ENCODE peak calls at places on chromosomes 2 and 18, in seven cellular contexts. One of them, this sample, is unnamed.

GRCh38 chr2:134457765-134458202 is 203.9 kb downstream of the MGAT5 start:
- DNase-seq in AG10803: no peak
- DNase-seq in astrocyte of the spinal cord: no peak
- DNase-seq in epithelial cell of esophagus: no peak
- DNase-seq in WTC11: no peak
- DNase-seq in CD4-positive, alpha-beta T cell: no peak
- DNase-seq in fibroblast of lung: no peak
- DNase-seq in this sample: no peak

GRCh38 chr2:112803691-112804521 is 19.6 kb upstream of the IL1A start:
- DNase-seq in AG10803: peak
- DNase-seq in astrocyte of the spinal cord: peak
- DNase-seq in epithelial cell of esophagus: peak
- DNase-seq in WTC11: no peak
- DNase-seq in CD4-positive, alpha-beta T cell: no peak
- DNase-seq in fibroblast of lung: peak
- DNase-seq in this sample: no peak

GRCh38 chr2:47094519-47095155 is 60.5 kb downstream of the STPG4 start:
- DNase-seq in AG10803: peak
- DNase-seq in astrocyte of the spinal cord: no peak
- DNase-seq in epithelial cell of esophagus: no peak
- DNase-seq in WTC11: no peak
- DNase-seq in CD4-positive, alpha-beta T cell: no peak
- DNase-seq in fibroblast of lung: peak
- DNase-seq in this sample: peak

GRCh38 chr2:241039416-241039815 is 41.0 kb downstream of the SNED1 start:
- DNase-seq in AG10803: no peak
- DNase-seq in astrocyte of the spinal cord: no peak
- DNase-seq in epithelial cell of esophagus: no peak
- DNase-seq in WTC11: no peak
- DNase-seq in CD4-positive, alpha-beta T cell: no peak
- DNase-seq in fibroblast of lung: no peak
- DNase-seq in this sample: no peak

GRCh38 chr2:99984781-99985525 is 157.4 kb downstream of the AFF3 start:
- DNase-seq in AG10803: peak
- DNase-seq in astrocyte of the spinal cord: peak
- DNase-seq in epithelial cell of esophagus: no peak
- DNase-seq in WTC11: no peak
- DNase-seq in CD4-positive, alpha-beta T cell: no peak
- DNase-seq in fibroblast of lung: peak
- DNase-seq in this sample: peak

GRCh38 chr2:38155-38554 is 8.2 kb downstream of the FAM110C start:
- DNase-seq in AG10803: no peak
- DNase-seq in astrocyte of the spinal cord: no peak
- DNase-seq in epithelial cell of esophagus: peak
- DNase-seq in WTC11: no peak
- DNase-seq in CD4-positive, alpha-beta T cell: no peak
- DNase-seq in fibroblast of lung: no peak
- DNase-seq in this sample: no peak

GRCh38 chr2:174400853-174401252 is 5.3 kb downstream of the SCRN3 start:
- DNase-seq in AG10803: no peak
- DNase-seq in astrocyte of the spinal cord: no peak
- DNase-seq in epithelial cell of esophagus: no peak
- DNase-seq in WTC11: no peak
- DNase-seq in CD4-positive, alpha-beta T cell: no peak
- DNase-seq in fibroblast of lung: no peak
- DNase-seq in this sample: no peak

GRCh38 chr2:17979707-17980106 is 101.2 kb downstream of the KCNS3 start:
- DNase-seq in AG10803: peak
- DNase-seq in astrocyte of the spinal cord: peak
- DNase-seq in epithelial cell of esophagus: no peak
- DNase-seq in WTC11: no peak
- DNase-seq in CD4-positive, alpha-beta T cell: no peak
- DNase-seq in fibroblast of lung: peak
- DNase-seq in this sample: no peak

GRCh38 chr2:135913726-135914365 is 37.6 kb upstream of the MCM6 start:
- DNase-seq in AG10803: peak
- DNase-seq in astrocyte of the spinal cord: peak
- DNase-seq in epithelial cell of esophagus: peak
- DNase-seq in WTC11: no peak
- DNase-seq in CD4-positive, alpha-beta T cell: peak
- DNase-seq in fibroblast of lung: peak
- DNase-seq in this sample: peak

GRCh38 chr18:48226401-48226800 is 182.8 kb downstream of the ZBTB7C start:
- DNase-seq in AG10803: no peak
- DNase-seq in astrocyte of the spinal cord: no peak
- DNase-seq in epithelial cell of esophagus: no peak
- DNase-seq in WTC11: no peak
- DNase-seq in CD4-positive, alpha-beta T cell: no peak
- DNase-seq in fibroblast of lung: no peak
- DNase-seq in this sample: no peak

GRCh38 chr2:147082850-147083522 is 761.8 kb upstream of the ACVR2A start:
- DNase-seq in AG10803: peak
- DNase-seq in astrocyte of the spinal cord: peak
- DNase-seq in epithelial cell of esophagus: peak
- DNase-seq in WTC11: peak
- DNase-seq in CD4-positive, alpha-beta T cell: peak
- DNase-seq in fibroblast of lung: peak
- DNase-seq in this sample: peak

GRCh38 chr2:240655931-240656886 is 26.5 kb downstream of the AQP12B start:
- DNase-seq in AG10803: peak
- DNase-seq in astrocyte of the spinal cord: peak
- DNase-seq in epithelial cell of esophagus: no peak
- DNase-seq in WTC11: no peak
- DNase-seq in CD4-positive, alpha-beta T cell: no peak
- DNase-seq in fibroblast of lung: peak
- DNase-seq in this sample: no peak

GRCh38 chr2:190519975-190520767 is 14.4 kb downstream of the NEMP2 start:
- DNase-seq in AG10803: no peak
- DNase-seq in astrocyte of the spinal cord: no peak
- DNase-seq in epithelial cell of esophagus: no peak
- DNase-seq in WTC11: no peak
- DNase-seq in CD4-positive, alpha-beta T cell: no peak
- DNase-seq in fibroblast of lung: no peak
- DNase-seq in this sample: no peak

GRCh38 chr2:8392098-8392844 is 289.6 kb upstream of the ID2 start:
- DNase-seq in AG10803: no peak
- DNase-seq in astrocyte of the spinal cord: no peak
- DNase-seq in epithelial cell of esophagus: no peak
- DNase-seq in WTC11: peak
- DNase-seq in CD4-positive, alpha-beta T cell: no peak
- DNase-seq in fibroblast of lung: no peak
- DNase-seq in this sample: no peak

GRCh38 chr2:3130889-3131635 is 246.6 kb downstream of the EIPR1 start:
- DNase-seq in AG10803: no peak
- DNase-seq in astrocyte of the spinal cord: no peak
- DNase-seq in epithelial cell of esophagus: no peak
- DNase-seq in WTC11: no peak
- DNase-seq in CD4-positive, alpha-beta T cell: no peak
- DNase-seq in fibroblast of lung: no peak
- DNase-seq in this sample: no peak

GRCh38 chr2:232611559-232612218 is 21.7 kb upstream of the EFHD1 start:
- DNase-seq in AG10803: peak
- DNase-seq in astrocyte of the spinal cord: peak
- DNase-seq in epithelial cell of esophagus: peak
- DNase-seq in WTC11: peak
- DNase-seq in CD4-positive, alpha-beta T cell: peak
- DNase-seq in fibroblast of lung: peak
- DNase-seq in this sample: peak

GRCh38 chr2:232607011-232607410 is 26.4 kb upstream of the EFHD1 start:
- DNase-seq in AG10803: no peak
- DNase-seq in astrocyte of the spinal cord: no peak
- DNase-seq in epithelial cell of esophagus: no peak
- DNase-seq in WTC11: no peak
- DNase-seq in CD4-positive, alpha-beta T cell: no peak
- DNase-seq in fibroblast of lung: no peak
- DNase-seq in this sample: no peak

GRCh38 chr2:232611061-232611460 is 22.3 kb upstream of the EFHD1 start:
- DNase-seq in AG10803: no peak
- DNase-seq in astrocyte of the spinal cord: no peak
- DNase-seq in epithelial cell of esophagus: no peak
- DNase-seq in WTC11: no peak
- DNase-seq in CD4-positive, alpha-beta T cell: no peak
- DNase-seq in fibroblast of lung: no peak
- DNase-seq in this sample: no peak

GRCh38 chr2:232610081-232610480 is 23.3 kb upstream of the EFHD1 start:
- DNase-seq in AG10803: no peak
- DNase-seq in astrocyte of the spinal cord: no peak
- DNase-seq in epithelial cell of esophagus: no peak
- DNase-seq in WTC11: no peak
- DNase-seq in CD4-positive, alpha-beta T cell: no peak
- DNase-seq in fibroblast of lung: no peak
- DNase-seq in this sample: no peak

GRCh38 chr2:232609607-232610006 is 23.8 kb upstream of the EFHD1 start:
- DNase-seq in AG10803: no peak
- DNase-seq in astrocyte of the spinal cord: no peak
- DNase-seq in epithelial cell of esophagus: no peak
- DNase-seq in WTC11: no peak
- DNase-seq in CD4-positive, alpha-beta T cell: no peak
- DNase-seq in fibroblast of lung: no peak
- DNase-seq in this sample: no peak
- TF ChIP-seq CTCF in AG10803: no peak
- TF ChIP-seq CTCF in astrocyte of the spinal cord: no peak
- TF ChIP-seq CTCF in epithelial cell of esophagus: no peak
- TF ChIP-seq CTCF in WTC11: no peak
- TF ChIP-seq CTCF in CD4-positive, alpha-beta T cell: no peak
- TF ChIP-seq CTCF in fibroblast of lung: no peak
- TF ChIP-seq CTCF in this sample: no peak

DNA sequence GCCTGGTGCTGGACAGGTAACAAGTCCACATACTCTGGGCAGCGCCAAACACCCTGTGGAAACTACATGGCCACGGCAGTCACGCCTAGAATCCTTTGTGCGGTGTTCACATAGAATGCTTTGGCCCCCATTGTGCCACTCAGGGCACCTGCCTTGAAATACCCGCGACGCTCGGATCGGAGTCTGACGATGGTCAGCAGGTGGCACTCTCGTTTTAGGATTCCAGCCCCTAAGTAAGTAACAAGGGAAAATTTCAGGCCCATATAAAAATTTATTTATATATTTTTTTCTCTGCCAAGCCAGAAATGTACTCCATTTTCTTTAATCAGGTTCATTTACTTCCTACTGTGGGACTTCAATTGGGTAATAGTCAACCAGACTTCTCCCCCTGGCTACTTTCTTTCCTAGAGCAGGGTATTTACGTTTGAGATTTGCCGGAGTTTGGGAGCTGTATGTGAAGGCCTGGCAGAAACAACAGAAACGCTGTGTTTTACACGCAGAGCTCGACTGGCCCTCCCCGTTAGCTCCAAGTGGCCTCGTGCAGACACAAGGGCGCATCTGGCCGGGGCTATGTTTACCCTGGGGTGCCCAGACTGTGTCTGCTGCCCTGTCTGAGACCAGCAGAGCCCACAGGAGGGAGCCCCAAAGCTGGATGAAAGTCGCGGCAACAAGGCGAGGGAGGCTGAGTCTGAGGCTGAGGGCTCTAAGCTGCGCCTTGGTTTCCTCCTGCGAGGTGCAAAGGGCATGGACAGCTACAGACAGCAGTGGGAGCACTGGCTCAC is 41.6 kb downstream of the LRRC30 start:
- DNase-seq in AG10803: peak
- DNase-seq in astrocyte of the spinal cord: peak
- DNase-seq in epithelial cell of esophagus: peak
- DNase-seq in WTC11: peak
- DNase-seq in CD4-positive, alpha-beta T cell: no peak
- DNase-seq in fibroblast of lung: peak
- DNase-seq in this sample: peak
- TF ChIP-seq CTCF in AG10803: peak
- TF ChIP-seq CTCF in astrocyte of the spinal cord: peak
- TF ChIP-seq CTCF in epithelial cell of esophagus: peak
- TF ChIP-seq CTCF in WTC11: no peak
- TF ChIP-seq CTCF in CD4-positive, alpha-beta T cell: no peak
- TF ChIP-seq CTCF in fibroblast of lung: peak
- TF ChIP-seq CTCF in this sample: peak

DNA sequence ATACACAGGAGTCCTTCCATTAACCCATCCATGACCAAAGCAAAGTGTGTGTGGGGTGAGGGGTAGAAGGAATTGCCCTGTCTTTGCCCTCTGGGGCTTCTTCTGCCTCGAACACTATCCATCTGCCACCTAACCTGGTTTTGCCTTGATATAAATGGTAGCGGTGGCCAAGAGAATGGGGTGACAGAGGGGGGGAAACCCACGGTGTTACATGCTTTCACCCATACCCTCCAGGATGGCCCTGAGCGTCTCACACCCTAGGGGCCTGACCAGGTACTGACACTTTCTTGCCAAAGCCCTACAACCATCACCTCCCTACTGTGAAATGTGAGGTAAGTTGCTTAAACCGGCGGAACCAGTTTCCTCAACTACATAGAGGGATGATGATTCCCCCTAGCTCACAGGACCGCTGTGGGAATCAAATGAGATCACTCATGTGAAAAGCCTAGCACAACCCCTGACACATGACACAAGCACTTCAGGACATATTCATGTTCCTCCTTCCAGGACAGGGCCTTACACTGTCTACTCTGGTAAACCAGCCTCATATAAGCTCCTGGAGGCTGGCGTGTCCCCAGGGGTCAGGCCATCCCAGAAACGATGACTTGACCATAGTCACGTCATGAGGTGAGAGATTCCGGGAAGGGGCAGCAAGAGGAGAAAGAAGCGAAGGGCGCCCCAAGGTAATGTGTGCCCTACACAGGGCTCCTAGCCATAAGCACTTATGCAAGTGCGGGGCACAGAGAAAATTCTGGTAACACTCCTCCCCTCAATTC is 49.7 kb downstream of the C2orf42 start:
- DNase-seq in AG10803: peak
- DNase-seq in astrocyte of the spinal cord: peak
- DNase-seq in epithelial cell of esophagus: peak
- DNase-seq in WTC11: peak
- DNase-seq in CD4-positive, alpha-beta T cell: peak
- DNase-seq in fibroblast of lung: peak
- DNase-seq in this sample: no peak
- TF ChIP-seq CTCF in AG10803: peak
- TF ChIP-seq CTCF in astrocyte of the spinal cord: peak
- TF ChIP-seq CTCF in epithelial cell of esophagus: peak
- TF ChIP-seq CTCF in WTC11: peak
- TF ChIP-seq CTCF in CD4-positive, alpha-beta T cell: peak
- TF ChIP-seq CTCF in fibroblast of lung: peak
- TF ChIP-seq CTCF in this sample: no peak

GRCh38 chr2:222677981-222678380 is 6.5 kb downstream of the MOGAT1 start:
- DNase-seq in AG10803: no peak
- DNase-seq in astrocyte of the spinal cord: no peak
- DNase-seq in epithelial cell of esophagus: peak
- DNase-seq in WTC11: no peak
- DNase-seq in CD4-positive, alpha-beta T cell: no peak
- DNase-seq in fibroblast of lung: no peak
- DNase-seq in this sample: no peak
- TF ChIP-seq CTCF in AG10803: no peak
- TF ChIP-seq CTCF in astrocyte of the spinal cord: peak
- TF ChIP-seq CTCF in epithelial cell of esophagus: no peak
- TF ChIP-seq CTCF in WTC11: no peak
- TF ChIP-seq CTCF in CD4-positive, alpha-beta T cell: no peak
- TF ChIP-seq CTCF in fibroblast of lung: no peak
- TF ChIP-seq CTCF in this sample: no peak

GRCh38 chr2:235546436-235546835 is 52.6 kb downstream of the AGAP1 start:
- DNase-seq in AG10803: no peak
- DNase-seq in astrocyte of the spinal cord: no peak
- DNase-seq in epithelial cell of esophagus: no peak
- DNase-seq in WTC11: no peak
- DNase-seq in CD4-positive, alpha-beta T cell: no peak
- DNase-seq in fibroblast of lung: no peak
- DNase-seq in this sample: no peak
- TF ChIP-seq CTCF in AG10803: no peak
- TF ChIP-seq CTCF in astrocyte of the spinal cord: no peak
- TF ChIP-seq CTCF in epithelial cell of esophagus: no peak
- TF ChIP-seq CTCF in WTC11: no peak
- TF ChIP-seq CTCF in CD4-positive, alpha-beta T cell: no peak
- TF ChIP-seq CTCF in fibroblast of lung: no peak
- TF ChIP-seq CTCF in this sample: no peak

GRCh38 chr18:45156941-45157340 is 458.3 kb upstream of the SLC14A2 start:
- DNase-seq in AG10803: peak
- DNase-seq in astrocyte of the spinal cord: no peak
- DNase-seq in epithelial cell of esophagus: peak
- DNase-seq in WTC11: no peak
- DNase-seq in CD4-positive, alpha-beta T cell: no peak
- DNase-seq in fibroblast of lung: peak
- DNase-seq in this sample: no peak
- TF ChIP-seq CTCF in AG10803: no peak
- TF ChIP-seq CTCF in astrocyte of the spinal cord: no peak
- TF ChIP-seq CTCF in epithelial cell of esophagus: no peak
- TF ChIP-seq CTCF in WTC11: no peak
- TF ChIP-seq CTCF in CD4-positive, alpha-beta T cell: no peak
- TF ChIP-seq CTCF in fibroblast of lung: no peak
- TF ChIP-seq CTCF in this sample: no peak

This sample was measured in AG09319.